ENCODE peak calls at places on chromosome 19, in four cellular contexts. S is HepG2, Z is A549, U is K562. W is an unnamed sample.

GRCh38 chr19:40778865-40779284 is 828 bp downstream of the RAB4B start:
- DNase-seq in S (peak; percentile 51), Z (peak; percentile 69), U (no peak), W (no peak)

GRCh38 chr19:33590224-33590623 is 31.5 kb upstream of the CHST8 start:
- DNase-seq in U (no peak), Z (no peak), S (no peak), W (no peak)

GRCh38 chr19:43476606-43477005 is 11.2 kb upstream of the LYPD3 start:
- DNase-seq in U (no peak), Z (no peak), S (no peak), W (peak; percentile 47)

GRCh38 chr19:2286402-2287140 is 4.6 kb upstream of the PEAK3 start:
- DNase-seq in S (no peak), Z (no peak), U (no peak), W (no peak)

GRCh38 chr19:47310819-47311218 is 1.2 kb downstream of the C5AR1 start:
- DNase-seq in U (no peak), S (peak; percentile 36), Z (peak; percentile 49), W (no peak)

GRCh38 chr19:15331419-15332310 is 674 bp downstream of the BRD4 start:
- DNase-seq in S (no peak), Z (peak; percentile 36), U (peak; percentile 88), W (no peak)

GRCh38 chr19:45515081-45515624 is 7.9 kb downstream of the VASP start:
- DNase-seq in Z (no peak), U (peak; percentile 38), S (peak; percentile 54), W (no peak)

GRCh38 chr19:5953680-5954213 is 24.2 kb downstream of the RANBP3 start:
- DNase-seq in S (no peak), U (peak; percentile 44), Z (no peak), W (no peak)

GRCh38 chr19:2503521-2504109 is 27.7 kb downstream of the GADD45B start:
- DNase-seq in Z (no peak), S (no peak), U (no peak), W (no peak)

GRCh38 chr19:3249408-3249807 is 24.9 kb downstream of the CELF5 start:
- DNase-seq in U (peak; percentile 83), Z (peak; percentile 32), S (peak; percentile 27), W (no peak)

DNA sequence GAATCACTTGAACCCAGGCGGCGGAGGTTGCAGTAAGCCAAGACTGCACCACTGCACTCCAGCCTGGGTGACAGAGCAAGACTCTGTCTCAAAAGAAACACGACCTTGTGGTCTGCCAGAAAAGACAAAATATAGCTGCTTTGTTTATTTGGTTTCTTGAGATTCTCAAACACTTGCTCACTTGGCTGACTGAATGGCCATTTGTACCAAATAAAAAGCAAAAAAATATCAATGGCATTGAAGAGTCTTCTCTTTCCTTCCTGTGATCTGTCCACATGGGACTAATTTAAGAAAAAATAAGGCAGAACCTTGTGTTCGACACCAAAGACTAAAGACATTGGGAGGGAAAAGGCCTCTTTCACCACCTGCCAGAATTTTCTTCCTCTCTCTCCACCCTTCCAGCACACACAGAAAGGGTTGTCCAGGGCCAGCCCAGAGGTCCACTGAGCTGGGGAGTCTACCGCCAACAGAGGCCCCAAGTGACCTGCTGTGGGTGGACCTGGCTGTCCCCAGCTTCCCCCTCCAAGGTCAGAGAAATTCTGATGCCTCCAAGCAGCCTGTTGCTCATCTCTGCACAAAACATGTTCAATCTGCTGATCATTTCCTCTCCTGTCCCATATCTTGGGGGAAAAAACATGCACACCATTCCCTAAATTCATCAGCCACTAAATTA is 5.9 kb downstream of the BRME1 start:
- DNase-seq in Z (no peak), S (no peak), U (no peak), W (no peak)
- TF ChIP-seq MYC in Z (no peak), S (no peak), U (no peak), W (no peak)

DNA sequence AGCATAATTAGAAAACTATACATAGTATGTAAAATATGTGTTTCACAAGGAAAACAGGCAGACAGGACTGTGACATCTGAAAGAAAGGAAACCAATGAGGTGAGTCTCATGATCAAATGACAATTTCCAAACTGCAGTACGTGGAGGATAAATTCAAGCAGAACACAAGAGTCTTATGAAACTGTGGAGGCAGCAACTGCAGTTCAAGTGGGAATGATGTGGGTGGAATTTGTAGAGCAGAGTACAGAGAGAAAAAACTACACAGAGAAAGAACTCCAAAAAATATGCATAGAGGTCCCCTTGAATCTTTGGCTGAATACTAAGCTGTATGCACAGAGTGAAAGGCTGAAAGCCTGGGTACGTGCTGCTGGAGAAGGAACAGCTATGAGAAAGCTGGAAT is 9.7 kb downstream of the SIGLEC6 start:
- DNase-seq in U (no peak), S (no peak), Z (no peak), W (no peak)
- TF ChIP-seq JUN in U (no peak), S (no peak), Z (no peak), W (no peak)

DNA sequence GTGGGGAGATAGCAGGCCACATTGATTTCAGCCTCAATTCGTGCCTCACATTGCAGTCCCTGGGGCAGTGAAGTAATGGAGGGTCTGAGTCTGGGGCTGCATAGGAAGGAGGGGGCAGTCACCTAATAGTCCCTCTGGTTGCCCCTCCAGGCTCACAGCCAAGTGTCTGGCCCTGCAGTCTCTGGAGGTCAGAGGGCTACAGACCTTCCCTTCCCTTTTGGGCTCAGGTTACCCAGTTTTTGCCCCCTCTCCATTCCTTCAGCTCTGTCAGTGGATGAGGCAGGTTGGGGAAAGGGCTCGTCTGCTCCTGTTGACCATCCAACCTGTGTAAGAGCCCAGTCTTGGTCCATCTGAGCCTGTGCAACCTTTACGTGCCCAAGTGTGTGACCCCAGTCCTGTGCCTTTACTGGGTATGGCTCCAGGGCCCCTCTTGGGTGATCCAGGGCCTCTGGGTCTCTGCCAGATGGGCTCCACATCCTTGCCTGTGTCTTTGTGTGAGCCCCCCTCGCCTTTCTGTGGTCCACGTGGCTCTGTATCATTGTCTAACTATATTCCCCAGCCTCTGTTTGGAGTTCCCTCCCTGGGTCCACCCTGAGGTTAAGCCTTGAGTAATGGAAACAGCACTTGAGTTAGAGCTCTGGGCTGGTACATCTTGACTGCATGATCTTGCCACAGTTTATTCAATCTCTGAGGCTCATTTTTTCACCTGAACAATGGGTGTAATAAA is 13.1 kb downstream of the CIC start:
- DNase-seq in Z (peak; percentile 43), S (no peak), U (no peak), W (no peak)
- H3K4me3 ChIP-seq in Z (peak overlapping the region; percentile 77), S (peak overlapping the region; percentile 70), U (peak overlapping the region; percentile 93), W (no peak overlapping the region)

GRCh38 chr19:4578552-4579248 is 19.2 kb upstream of the SEMA6B start:
- DNase-seq in S (no peak), U (no peak), Z (no peak), W (no peak)

GRCh38 chr19:4577020-4577782 is 17.7 kb upstream of the SEMA6B start:
- DNase-seq in U (peak; percentile 53), Z (peak; percentile 52), S (no peak), W (no peak)

GRCh38 chr19:4575978-4576933 is 16.8 kb upstream of the SEMA6B start:
- DNase-seq in Z (peak; percentile 72), U (peak; percentile 74), S (peak; percentile 61), W (peak; percentile 72)

GRCh38 chr19:4573682-4574081 is 14.2 kb upstream of the SEMA6B start:
- DNase-seq in U (no peak), Z (no peak), S (no peak), W (no peak)

GRCh38 chr19:4575267-4575793 is 15.8 kb upstream of the SEMA6B start:
- DNase-seq in S (peak; percentile 70), U (peak; percentile 74), Z (peak; percentile 89), W (peak; percentile 97)
- TF ChIP-seq MYC in S (no peak), U (no peak), Z (no peak), W (peak; percentile 64)

DNA sequence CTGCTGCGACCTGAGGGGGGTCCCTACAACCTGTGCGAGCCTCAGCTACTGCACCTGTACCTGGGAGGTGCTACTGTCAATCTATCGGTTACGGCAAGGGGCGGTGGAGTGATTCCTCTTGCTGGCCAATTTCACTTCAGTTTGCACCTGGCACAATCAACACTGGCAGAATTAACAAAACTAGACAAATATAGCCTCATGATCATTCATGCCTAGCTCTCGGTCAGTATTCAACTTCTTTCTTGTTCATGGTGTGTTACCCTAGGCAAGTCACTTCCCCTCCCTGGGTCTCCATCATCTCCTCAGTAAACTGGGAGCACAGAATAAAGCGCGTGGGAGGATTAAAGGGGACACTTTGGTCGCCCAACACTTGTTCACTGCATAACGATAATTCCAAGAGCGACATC is 621 bp downstream of the HAUS8 start:
- DNase-seq in U (no peak), Z (no peak), S (no peak), W (no peak)
- TF ChIP-seq JUN in U (no peak), Z (no peak), S (no peak), W (no peak)

W was measured in endothelial cell of umbilical vein.